ENCODE peak calls at places on chromosomes 7 and 10, in five cellular contexts. D is cardiac muscle cell, Q is brain microvascular endothelial cell, J is heart right ventricle, F is mammary epithelial cell. O is an unnamed sample.

GRCh38 chr10:89158446-89158845 is 48.7 kb downstream of the CH25H start:
- DNase-seq in D (no peak), Q (no peak), J (no peak), F (peak), O (no peak)

GRCh38 chr10:31864834-31865518 is 63.7 kb downstream of the ARHGAP12 start:
- DNase-seq in D (no peak), Q (peak), J (no peak), F (no peak), O (no peak)

GRCh38 chr10:3485287-3485686 is 299.7 kb downstream of the KLF6 start:
- DNase-seq in D (no peak), Q (no peak), J (no peak), F (no peak), O (no peak)

GRCh38 chr7:127995866-127996215 is 35.4 kb downstream of the LRRC4 start:
- DNase-seq in D (no peak), Q (no peak), J (no peak), F (no peak), O (no peak)

GRCh38 chr10:95860486-95861040 is 47.2 kb upstream of the CC2D2B start:
- DNase-seq in D (no peak), Q (no peak), J (no peak), F (no peak), O (no peak)

GRCh38 chr10:78292987-78293865 is 259.6 kb downstream of the RPS24 start:
- DNase-seq in D (peak), Q (no peak), J (no peak), F (no peak), O (no peak)

GRCh38 chr10:116765549-116766162 is 23.3 kb upstream of the HSPA12A start:
- DNase-seq in D (no peak), Q (no peak), J (no peak), F (no peak), O (no peak)

GRCh38 chr7:136074840-136075239 is 97.7 kb upstream of the MTPN start:
- DNase-seq in D (no peak), Q (no peak), J (no peak), F (no peak), O (no peak)

GRCh38 chr7:95636140-95636539 is 39.8 kb upstream of the PDK4 start:
- DNase-seq in D (no peak), Q (peak), J (no peak), F (peak), O (peak)

GRCh38 chr7:4025694-4026615 is 656.1 kb upstream of the FOXK1 start:
- DNase-seq in D (no peak), Q (no peak), J (no peak), F (no peak), O (no peak)

GRCh38 chr10:27030060-27030459 is 70.2 kb downstream of the ANKRD26 start:
- DNase-seq in D (no peak), Q (no peak), J (no peak), F (no peak), O (no peak)

GRCh38 chr10:49139000-49139865 is 5.4 kb upstream of the FAM170B start:
- DNase-seq in D (no peak), Q (peak), J (peak), F (no peak), O (no peak)

GRCh38 chr7:23687011-23687410 is 7.0 kb downstream of the FAM221A start:
- DNase-seq in D (no peak), Q (no peak), J (peak), F (peak), O (no peak)

GRCh38 chr10:1095498-1095897 is 39.3 kb downstream of the WDR37 start:
- DNase-seq in D (no peak), Q (no peak), J (no peak), F (no peak), O (no peak)

GRCh38 chr10:31679931-31680330 is 248.7 kb downstream of the ARHGAP12 start:
- DNase-seq in D (no peak), Q (no peak), J (no peak), F (no peak), O (no peak)

GRCh38 chr10:129968937-129969527 is 5.0 kb upstream of the EBF3 start:
- DNase-seq in D (peak), Q (peak), J (no peak), F (no peak), O (no peak)

GRCh38 chr7:83835424-83835823 is 186.5 kb upstream of the SEMA3E start:
- DNase-seq in D (no peak), Q (no peak), J (no peak), F (peak), O (no peak)

GRCh38 chr7:83837683-83838082 is 188.7 kb upstream of the SEMA3E start:
- DNase-seq in D (no peak), Q (no peak), J (no peak), F (no peak), O (no peak)

GRCh38 chr7:83832009-83832408 is 183.1 kb upstream of the SEMA3E start:
- DNase-seq in D (no peak), Q (no peak), J (no peak), F (no peak), O (no peak)

GRCh38 chr7:83836028-83836427 is 187.1 kb upstream of the SEMA3E start:
- DNase-seq in D (no peak), Q (no peak), J (no peak), F (no peak), O (no peak)
- H3K27ac ChIP-seq in D (no peak), Q (no peak), J (no peak), F (no peak), O (no peak)

DNA sequence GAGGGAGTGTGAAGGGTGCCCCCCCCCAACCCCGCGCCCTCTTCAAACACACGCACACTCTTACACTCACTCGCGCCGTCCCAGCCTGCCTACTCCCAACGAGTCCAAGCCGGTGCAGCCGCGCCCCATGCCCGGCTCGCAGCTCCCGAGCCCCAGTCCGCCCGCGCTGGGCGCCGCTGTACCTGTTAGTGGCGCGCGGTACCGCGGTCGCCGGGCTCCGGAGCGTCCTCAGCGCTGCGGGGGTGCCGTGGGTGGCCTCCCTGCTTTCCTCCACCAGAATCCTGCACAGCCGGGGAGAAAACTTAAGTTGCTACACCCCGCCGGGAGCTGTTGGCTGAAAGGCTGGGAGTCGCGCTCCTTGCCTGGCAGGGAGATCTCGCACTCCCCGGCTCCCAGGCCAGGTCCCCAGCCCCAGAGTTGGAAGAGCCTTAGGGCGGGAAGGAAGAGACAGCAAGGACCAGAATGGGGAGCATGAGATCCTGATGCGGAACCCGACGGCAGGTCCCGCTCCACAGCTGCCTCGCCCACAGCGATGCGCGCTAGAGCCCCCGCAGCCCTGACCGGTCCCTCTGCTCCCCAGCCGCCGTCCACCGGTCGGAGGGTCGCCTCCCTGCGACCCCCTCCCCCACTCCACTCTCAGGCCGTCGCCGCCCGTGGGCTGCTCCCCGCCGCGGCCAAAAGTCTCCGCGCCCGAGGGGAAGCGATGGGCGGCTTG is 861 bp downstream of the ST8SIA6 start:
- DNase-seq in D (peak), Q (no peak), J (peak), F (peak), O (no peak)
- H3K27ac ChIP-seq in D (no peak), Q (no peak), J (peak), F (no peak), O (no peak)

GRCh38 chr7:120583835-120584586 is 273.9 kb downstream of the TSPAN12 start:
- DNase-seq in D (no peak), Q (peak), J (no peak), F (peak), O (no peak)
- H3K27ac ChIP-seq in D (no peak), Q (peak), J (no peak), F (no peak), O (no peak)

GRCh38 chr7:106273009-106273695 is 11.6 kb downstream of the NAMPT start:
- DNase-seq in D (no peak), Q (no peak), J (no peak), F (no peak), O (no peak)

GRCh38 chr7:106265133-106265532 is 19.6 kb downstream of the NAMPT start:
- DNase-seq in D (no peak), Q (no peak), J (no peak), F (no peak), O (no peak)

GRCh38 chr7:106270122-106270977 is 14.4 kb downstream of the NAMPT start:
- DNase-seq in D (no peak), Q (no peak), J (no peak), F (no peak), O (no peak)

DNA sequence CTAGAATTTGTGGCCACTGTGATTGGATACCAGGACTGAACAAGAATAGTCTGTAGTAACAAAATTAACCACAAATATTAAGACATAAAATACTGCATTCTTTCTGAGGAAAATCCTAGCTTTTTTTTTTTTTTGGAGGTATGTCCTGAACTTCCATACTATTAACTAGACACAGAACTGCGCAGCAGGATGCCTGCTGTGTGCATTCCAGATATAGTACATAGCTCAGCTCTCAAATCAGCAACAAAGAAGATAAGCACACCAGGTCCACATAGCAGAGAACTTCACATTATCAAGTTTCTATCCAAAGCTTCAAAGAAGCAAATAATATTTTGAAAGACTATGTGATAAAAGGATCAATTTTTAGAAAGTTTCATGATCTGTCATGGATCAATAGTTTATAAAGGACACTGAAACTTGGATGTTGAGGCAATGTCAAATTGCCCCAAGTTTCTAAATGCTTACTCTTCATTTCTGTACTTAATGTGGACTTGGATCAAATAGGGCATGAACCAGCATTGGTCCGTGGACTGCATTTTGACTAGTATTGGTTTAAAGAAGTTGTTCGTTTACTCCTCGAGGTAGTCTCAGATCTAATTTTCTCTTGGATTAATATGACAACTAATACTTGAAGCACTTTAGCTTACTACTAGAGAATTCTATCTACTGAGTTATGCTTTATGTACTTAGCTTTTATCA is 15.4 kb downstream of the NAMPT start:
- DNase-seq in D (no peak), Q (peak), J (no peak), F (no peak), O (no peak)
- H3K27ac ChIP-seq in D (peak), Q (no peak), J (peak), F (no peak), O (no peak)

DNA sequence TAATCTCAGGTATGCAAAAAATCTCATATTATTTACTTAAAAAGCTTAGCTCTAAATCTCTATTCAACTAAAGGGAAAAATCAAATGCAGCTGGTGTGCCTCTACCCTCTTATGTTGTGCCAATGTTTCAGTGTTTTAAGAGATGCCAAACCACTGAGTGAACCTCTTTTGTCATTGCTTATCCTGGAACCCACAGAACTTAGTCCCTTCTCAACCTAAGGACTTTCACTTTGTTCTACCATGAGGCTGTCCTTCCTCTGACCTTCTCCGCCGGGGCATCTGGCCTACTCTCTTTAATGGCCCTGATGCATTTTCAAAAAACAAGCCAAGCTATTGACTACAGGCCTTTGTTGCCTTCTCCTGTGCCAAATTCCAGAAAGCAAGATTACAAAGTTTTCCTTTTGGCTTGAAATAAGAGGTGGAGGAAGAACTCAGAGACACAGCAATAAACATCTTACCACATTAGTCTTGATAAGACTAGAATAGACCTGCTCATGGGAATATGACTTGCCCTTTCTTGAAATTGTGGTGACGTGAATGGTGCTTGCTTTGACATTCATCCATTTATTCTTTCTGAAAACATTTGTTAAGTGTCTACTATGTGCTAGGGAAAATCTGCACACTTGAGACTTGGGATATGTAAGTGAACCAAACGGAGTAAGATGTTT is 253.2 kb upstream of the SMIM30 start:
- DNase-seq in D (no peak), Q (no peak), J (no peak), F (no peak), O (no peak)
- H3K27ac ChIP-seq in D (no peak), Q (no peak), J (no peak), F (no peak), O (no peak)

GRCh38 chr7:116259821-116260440 is 49.6 kb downstream of the TES start:
- DNase-seq in D (no peak), Q (peak), J (no peak), F (peak), O (peak)
- H3K27ac ChIP-seq in D (no peak), Q (peak), J (no peak), F (peak), O (peak)

O was measured in epithelial cell of prostate.